ENCODE peak calls at places on chromosomes 3 and 15, in four cellular contexts. One of them, this sample, is unnamed.

GRCh38 chr3:170584585-170585007 is 1.3 kb downstream of the SLC7A14 start:
- DNase-seq in neural progenitor cell: peak; percentile 94
- DNase-seq in lung: peak; percentile 56
- DNase-seq in A549: peak; percentile 20
- DNase-seq in this sample: peak; percentile 72

GRCh38 chr15:60804986-60805949 is 326.3 kb upstream of the ICE2 start:
- DNase-seq in A549: no peak
- DNase-seq in neural progenitor cell: no peak
- DNase-seq in lung: no peak
- DNase-seq in this sample: peak; percentile 77

GRCh38 chr3:55329849-55330248 is 157.3 kb downstream of the WNT5A start:
- DNase-seq in A549: no peak
- DNase-seq in neural progenitor cell: no peak
- DNase-seq in lung: no peak
- DNase-seq in this sample: peak; percentile 26

GRCh38 chr15:89971592-89971997 is 29.5 kb upstream of the ZNF710 start:
- DNase-seq in lung: peak; percentile 32
- DNase-seq in neural progenitor cell: peak; percentile 87
- DNase-seq in A549: peak; percentile 87
- DNase-seq in this sample: peak; percentile 85

GRCh38 chr15:50767332-50767861 is 1.9 kb upstream of the SPPL2A start:
- DNase-seq in A549: no peak
- DNase-seq in neural progenitor cell: no peak
- DNase-seq in lung: no peak
- DNase-seq in this sample: no peak

GRCh38 chr3:99108508-99108907 is 207.0 kb upstream of the DCBLD2 start:
- DNase-seq in lung: no peak
- DNase-seq in neural progenitor cell: no peak
- DNase-seq in A549: no peak
- DNase-seq in this sample: peak; percentile 83

GRCh38 chr3:194537732-194538247 is 51.0 kb upstream of the ATP13A3 start:
- DNase-seq in lung: peak; percentile 48
- DNase-seq in A549: no peak
- DNase-seq in neural progenitor cell: no peak
- DNase-seq in this sample: peak; percentile 81

GRCh38 chr3:61108247-61109019 is 142.8 kb downstream of the FHIT start:
- DNase-seq in neural progenitor cell: no peak
- DNase-seq in lung: no peak
- DNase-seq in A549: no peak
- DNase-seq in this sample: no peak

GRCh38 chr3:11774296-11774877 is 72.3 kb downstream of the TAMM41 start:
- DNase-seq in lung: peak; percentile 37
- DNase-seq in A549: peak; percentile 74
- DNase-seq in neural progenitor cell: peak; percentile 79
- DNase-seq in this sample: peak; percentile 35

GRCh38 chr3:128845695-128846491 is 33.5 kb upstream of the ACAD9 start:
- DNase-seq in neural progenitor cell: peak; percentile 78
- DNase-seq in lung: peak; percentile 88
- DNase-seq in A549: peak; percentile 62
- DNase-seq in this sample: peak; percentile 83

GRCh38 chr3:50627407-50628051 is 10.6 kb downstream of the MAPKAPK3 start:
- DNase-seq in lung: peak; percentile 77
- DNase-seq in A549: peak; percentile 40
- DNase-seq in neural progenitor cell: peak; percentile 74
- DNase-seq in this sample: no peak

GRCh38 chr3:76367281-76367680 is 581.9 kb upstream of the ZNF717 start:
- DNase-seq in A549: no peak
- DNase-seq in neural progenitor cell: no peak
- DNase-seq in lung: no peak
- DNase-seq in this sample: no peak

GRCh38 chr3:40137586-40138295 is 171.8 kb upstream of the EIF1B start:
- DNase-seq in A549: no peak
- DNase-seq in neural progenitor cell: no peak
- DNase-seq in lung: no peak
- DNase-seq in this sample: no peak

GRCh38 chr3:152595975-152596832 is 238.7 kb upstream of the P2RY1 start:
- DNase-seq in neural progenitor cell: peak; percentile 16
- DNase-seq in A549: no peak
- DNase-seq in lung: peak; percentile 30
- DNase-seq in this sample: peak; percentile 68

GRCh38 chr3:108131795-108132134 is 40.9 kb upstream of the CD47 start:
- DNase-seq in lung: no peak
- DNase-seq in A549: no peak
- DNase-seq in neural progenitor cell: no peak
- DNase-seq in this sample: no peak

GRCh38 chr3:108134555-108134880 is 43.7 kb upstream of the CD47 start:
- DNase-seq in neural progenitor cell: no peak
- DNase-seq in A549: no peak
- DNase-seq in lung: no peak
- DNase-seq in this sample: no peak

GRCh38 chr3:108132727-108133373 is 42.0 kb upstream of the CD47 start:
- DNase-seq in neural progenitor cell: peak; percentile 34
- DNase-seq in A549: peak; percentile 13
- DNase-seq in lung: no peak
- DNase-seq in this sample: no peak

GRCh38 chr3:108131105-108131794 is 40.4 kb upstream of the CD47 start:
- DNase-seq in neural progenitor cell: no peak
- DNase-seq in A549: no peak
- DNase-seq in lung: no peak
- DNase-seq in this sample: no peak

DNA sequence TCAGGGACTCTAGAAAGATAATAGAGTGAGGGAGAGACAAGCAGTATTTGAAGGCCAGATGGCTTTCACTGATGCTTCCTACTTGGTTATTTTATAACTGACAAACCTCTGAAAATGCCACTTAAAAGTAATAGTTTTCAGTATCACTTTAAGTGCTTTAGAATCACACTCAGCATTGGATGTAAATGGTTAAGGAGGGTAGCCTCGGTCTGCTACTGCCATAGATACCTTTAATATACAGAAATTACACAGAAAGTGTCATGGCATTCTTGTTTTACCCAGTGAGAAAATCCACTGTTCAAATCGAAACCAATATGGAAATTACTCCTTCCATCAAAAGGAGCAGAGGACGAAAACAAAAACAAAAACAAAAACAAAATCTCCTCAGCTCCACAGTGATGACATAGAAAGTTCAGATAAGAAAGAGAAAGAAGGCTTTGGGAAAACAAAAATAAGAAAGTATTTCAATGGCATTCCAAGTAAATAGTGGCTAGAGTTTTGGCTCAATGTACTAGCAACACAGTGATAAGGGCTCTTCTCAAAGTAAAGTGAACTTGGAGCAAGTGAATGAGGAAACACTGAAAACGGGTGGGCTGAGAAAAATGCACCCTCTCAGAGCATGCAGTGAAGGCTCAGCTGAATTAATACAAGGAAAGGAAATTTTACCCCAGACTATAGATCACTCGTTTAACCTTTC is 43.2 kb upstream of the CD47 start:
- DNase-seq in neural progenitor cell: no peak
- DNase-seq in A549: no peak
- DNase-seq in lung: no peak
- DNase-seq in this sample: no peak
- H3K4me1 ChIP-seq in neural progenitor cell: peaks cover 18% of the 10 kb centered on the region
- H3K4me1 ChIP-seq in A549: peaks cover 28% of the 10 kb centered on the region
- H3K4me1 ChIP-seq in lung: peaks cover 3% of the 10 kb centered on the region
- H3K4me1 ChIP-seq in this sample: peaks cover 8% of the 10 kb centered on the region

GRCh38 chr15:48604567-48604966 is 40.9 kb downstream of the FBN1 start:
- DNase-seq in neural progenitor cell: no peak
- DNase-seq in lung: no peak
- DNase-seq in A549: no peak
- DNase-seq in this sample: no peak
- H3K27ac ChIP-seq in neural progenitor cell: no peak overlapping the region
- H3K27ac ChIP-seq in lung: no peak overlapping the region
- H3K27ac ChIP-seq in A549: no peak overlapping the region
- H3K27ac ChIP-seq in this sample: no peak overlapping the region

GRCh38 chr3:38721207-38721772 is 71.8 kb upstream of the SCN5A start:
- DNase-seq in lung: no peak
- DNase-seq in A549: no peak
- DNase-seq in neural progenitor cell: no peak
- DNase-seq in this sample: no peak
- H3K4me1 ChIP-seq in lung: no peaks in the 10 kb centered on the region
- H3K4me1 ChIP-seq in A549: no peaks in the 10 kb centered on the region
- H3K4me1 ChIP-seq in neural progenitor cell: no peaks in the 10 kb centered on the region
- H3K4me1 ChIP-seq in this sample: no peaks in the 10 kb centered on the region

DNA sequence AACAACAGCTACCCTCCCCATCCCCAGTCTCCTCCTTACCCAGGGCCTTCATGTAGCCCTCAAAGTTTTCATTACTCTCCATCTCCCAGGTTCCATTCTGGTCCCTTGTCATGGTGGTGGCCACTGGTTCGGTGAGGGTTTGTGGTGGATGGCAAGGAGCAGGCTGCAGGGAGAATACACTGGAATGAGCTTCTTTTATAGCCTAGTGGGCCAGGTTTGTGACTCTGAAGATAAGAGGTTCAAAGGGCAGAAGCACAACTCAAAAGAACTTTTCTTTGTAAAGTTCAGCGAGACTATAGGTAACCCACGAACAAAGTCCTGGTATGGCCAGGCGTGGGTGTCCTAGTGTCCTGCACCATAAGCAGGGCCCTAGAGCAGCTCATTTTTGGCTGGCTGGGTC is at the start of gene RBP2:
- DNase-seq in neural progenitor cell: no peak
- DNase-seq in lung: no peak
- DNase-seq in A549: no peak
- DNase-seq in this sample: no peak
- H3K27ac ChIP-seq in neural progenitor cell: no peak within 1 kb of the TSS
- H3K27ac ChIP-seq in lung: no peak within 1 kb of the TSS
- H3K27ac ChIP-seq in A549: no peak within 1 kb of the TSS
- H3K27ac ChIP-seq in this sample: no peak within 1 kb of the TSS

GRCh38 chr3:120344349-120344748 is 4.8 kb downstream of the LRRC58 start:
- DNase-seq in A549: no peak
- DNase-seq in neural progenitor cell: no peak
- DNase-seq in lung: no peak
- DNase-seq in this sample: no peak
- H3K4me1 ChIP-seq in A549: peaks cover 33% of the 10 kb centered on the region
- H3K4me1 ChIP-seq in neural progenitor cell: peaks cover 27% of the 10 kb centered on the region
- H3K4me1 ChIP-seq in lung: peaks cover 6% of the 10 kb centered on the region
- H3K4me1 ChIP-seq in this sample: peaks cover 15% of the 10 kb centered on the region

DNA sequence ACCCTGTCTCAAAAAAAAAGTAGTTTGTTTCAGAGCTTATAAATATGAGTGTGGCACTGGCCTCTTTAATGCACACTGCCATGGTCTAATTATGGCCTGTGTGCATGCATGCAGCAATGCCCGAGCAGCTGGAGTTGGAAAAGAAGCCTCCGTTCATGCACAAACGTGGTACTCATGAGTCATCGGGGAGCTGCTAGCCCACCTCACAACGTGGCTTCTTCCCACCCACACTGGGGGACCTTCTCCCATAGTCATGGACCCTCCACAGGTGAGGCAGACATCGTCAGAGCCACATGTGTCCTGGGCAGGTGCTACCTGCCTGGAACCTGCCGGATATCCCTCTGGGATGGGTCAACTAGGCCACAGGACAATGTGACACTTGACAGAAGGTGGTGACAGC is 66.7 kb downstream of the ATP10A start:
- DNase-seq in neural progenitor cell: no peak
- DNase-seq in A549: no peak
- DNase-seq in lung: no peak
- DNase-seq in this sample: no peak
- H3K27ac ChIP-seq in neural progenitor cell: no peak overlapping the region
- H3K27ac ChIP-seq in A549: no peak overlapping the region
- H3K27ac ChIP-seq in lung: no peak overlapping the region
- H3K27ac ChIP-seq in this sample: no peak overlapping the region

GRCh38 chr15:98719169-98719515 is 70.8 kb downstream of the IGF1R start:
- DNase-seq in neural progenitor cell: no peak
- DNase-seq in A549: no peak
- DNase-seq in lung: no peak
- DNase-seq in this sample: no peak

GRCh38 chr15:98720577-98720976 is 72.2 kb downstream of the IGF1R start:
- DNase-seq in A549: no peak
- DNase-seq in lung: no peak
- DNase-seq in neural progenitor cell: no peak
- DNase-seq in this sample: no peak

GRCh38 chr15:98720036-98720435 is 71.7 kb downstream of the IGF1R start:
- DNase-seq in A549: no peak
- DNase-seq in neural progenitor cell: no peak
- DNase-seq in lung: no peak
- DNase-seq in this sample: no peak

GRCh38 chr15:98717942-98718341 is 69.6 kb downstream of the IGF1R start:
- DNase-seq in A549: no peak
- DNase-seq in neural progenitor cell: no peak
- DNase-seq in lung: no peak
- DNase-seq in this sample: no peak

GRCh38 chr15:98718426-98719168 is 70.3 kb downstream of the IGF1R start:
- DNase-seq in A549: no peak
- DNase-seq in lung: no peak
- DNase-seq in neural progenitor cell: no peak
- DNase-seq in this sample: no peak
- H3K4me1 ChIP-seq in A549: peaks cover 90% of the 10 kb centered on the region
- H3K4me1 ChIP-seq in lung: peaks cover 43% of the 10 kb centered on the region
- H3K4me1 ChIP-seq in neural progenitor cell: peaks cover 40% of the 10 kb centered on the region
- H3K4me1 ChIP-seq in this sample: peaks cover 23% of the 10 kb centered on the region

This sample was measured in A673.